ENCODE peak calls at places on chromosomes 5 and 9, in ten cellular contexts. B, J, O, I, M, G, E, L, Z and Y are unnamed samples.

GRCh38 chr5:4480528-4481404 is 659.4 kb upstream of the ADAMTS16 start:
- DNase-seq in M (no peak), Z (peak; percentile 13), I (no peak), O (no peak), B (no peak), J (no peak), L (no peak), G (no peak), E (no peak), Y (no peak)

GRCh38 chr9:113568481-113569321 is 105.2 kb downstream of the RGS3 start:
- DNase-seq in O (peak; percentile 37), B (no peak), Z (no peak), I (peak; percentile 65), E (no peak), J (no peak), L (no peak), M (no peak), G (no peak), Y (no peak)

GRCh38 chr9:32423371-32423770 is 38.9 kb downstream of the ACO1 start:
- DNase-seq in E (no peak), M (no peak), J (no peak), G (peak; percentile 69), B (no peak), I (no peak), L (no peak), Z (no peak), O (no peak), Y (no peak)

GRCh38 chr5:176497852-176498251 is 39.4 kb downstream of the RNF44 start:
- DNase-seq in I (no peak), B (no peak), G (peak; percentile 39), M (no peak), O (no peak), L (no peak), J (no peak), E (no peak), Z (no peak), Y (no peak)

GRCh38 chr5:124651663-124652513 is 94.6 kb downstream of the ZNF608 start:
- DNase-seq in M (peak; percentile 92), Z (peak; percentile 89), G (no peak), L (peak; percentile 79), B (peak; percentile 71), J (no peak), O (peak; percentile 85), I (peak; percentile 81), E (peak; percentile 79), Y (peak; percentile 86)

GRCh38 chr5:157624144-157624543 is 28.1 kb downstream of the SOX30 start:
- DNase-seq in O (no peak), I (no peak), E (no peak), M (no peak), B (no peak), J (no peak), G (no peak), Z (no peak), L (no peak), Y (no peak)

GRCh38 chr9:129235931-129236331 is 57.9 kb upstream of the IER5L start:
- DNase-seq in E (no peak), M (peak; percentile 72), J (no peak), L (no peak), Z (no peak), G (no peak), I (no peak), O (peak; percentile 23), B (no peak), Y (no peak)

GRCh38 chr9:114006931-114007691 is 71.0 kb downstream of the AMBP start:
- DNase-seq in Z (no peak), M (no peak), G (no peak), B (no peak), J (no peak), E (no peak), L (peak; percentile 21), O (no peak), I (peak; percentile 3), Y (no peak)

GRCh38 chr9:27412963-27413362 is 111.1 kb upstream of the IFNK start:
- DNase-seq in M (no peak), I (no peak), Z (no peak), L (no peak), B (no peak), G (no peak), J (no peak), O (no peak), E (no peak), Y (no peak)

GRCh38 chr5:36704131-36704530 is 97.7 kb downstream of the SLC1A3 start:
- DNase-seq in O (no peak), G (no peak), L (no peak), J (no peak), E (no peak), B (no peak), Z (peak; percentile 79), I (no peak), M (no peak), Y (no peak)

GRCh38 chr9:84785766-84786547 is 116.4 kb downstream of the NTRK2 start:
- DNase-seq in L (no peak), O (no peak), J (no peak), Z (no peak), G (no peak), E (no peak), B (no peak), M (no peak), I (no peak), Y (no peak)
- TF ChIP-seq CTCF in L (no peak), O (no peak), J (no peak), Z (no peak), G (no peak), E (no peak), B (no peak), M (no peak), I (no peak), Y (peak; percentile 8)

GRCh38 chr9:12666813-12667212 is 26.4 kb upstream of the TYRP1 start:
- DNase-seq in M (no peak), L (no peak), G (no peak), O (no peak), J (no peak), I (no peak), B (no peak), Z (peak; percentile 5), E (no peak), Y (no peak)
- TF ChIP-seq CTCF in M (peak; percentile 45), L (no peak), G (peak; percentile 45), O (no peak), J (peak; percentile 23), I (peak; percentile 34), B (no peak), Z (peak; percentile 35), E (peak; percentile 20), Y (no peak)

DNA sequence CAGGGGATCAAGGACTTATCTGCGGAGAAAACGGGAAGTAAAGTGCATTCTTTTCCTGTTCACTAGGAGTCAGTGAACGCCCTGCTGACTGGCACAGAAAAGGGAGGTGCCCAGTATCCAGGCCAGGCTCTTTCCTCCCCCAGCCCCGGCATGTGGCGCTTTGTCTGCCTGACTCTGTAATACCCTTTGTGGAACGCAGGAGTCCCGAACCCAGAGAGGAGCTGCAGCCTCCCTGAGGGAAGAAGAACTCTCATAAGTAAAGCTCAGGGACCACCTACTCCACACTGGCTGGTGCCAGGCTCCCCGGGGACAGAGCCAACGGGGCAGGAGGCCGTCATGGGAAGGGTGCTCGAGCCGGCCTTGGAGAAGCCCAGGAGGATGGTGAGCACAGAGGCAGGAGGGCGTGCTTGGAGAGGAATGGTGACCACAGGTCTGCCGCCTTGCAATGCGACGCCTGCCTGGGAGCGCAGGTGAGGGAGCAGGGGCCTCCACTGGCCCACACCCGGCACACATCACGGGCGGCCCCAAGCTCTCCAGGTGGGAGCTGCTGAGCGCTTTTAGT is 31.5 kb downstream of the VAV2 start:
- DNase-seq in B (no peak), Z (no peak), M (peak; percentile 70), L (peak; percentile 54), E (no peak), J (no peak), G (no peak), O (peak; percentile 18), I (no peak), Y (peak; percentile 16)
- TF ChIP-seq CTCF in B (no peak), Z (no peak), M (no peak), L (no peak), E (no peak), J (no peak), G (no peak), O (no peak), I (no peak), Y (no peak)

DNA sequence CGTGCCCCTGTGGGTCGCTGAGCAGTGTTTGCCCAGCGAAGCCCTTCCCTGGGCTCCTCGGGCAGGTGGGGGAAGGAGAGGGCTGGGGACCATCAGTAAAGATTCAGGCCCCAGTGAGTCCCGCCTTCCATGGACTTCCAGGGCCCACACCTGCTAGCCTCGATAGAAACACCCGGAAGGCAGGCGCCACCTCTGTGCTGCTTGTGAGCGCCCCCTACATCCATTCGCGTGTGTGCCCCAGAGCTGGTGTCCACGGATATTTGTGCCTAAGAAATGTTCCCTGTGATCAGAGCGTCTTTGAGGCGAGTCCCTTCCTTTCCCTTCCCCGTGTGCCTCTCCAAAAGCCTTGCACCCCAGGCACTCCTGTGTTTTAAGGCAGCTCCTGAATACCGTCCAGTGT is 101.2 kb downstream of the COL5A1 start:
- DNase-seq in Z (no peak), L (no peak), B (no peak), G (no peak), J (no peak), O (no peak), I (no peak), E (no peak), M (no peak), Y (no peak)
- TF ChIP-seq CTCF in Z (no peak), L (no peak), B (no peak), G (peak; percentile 47), J (peak; percentile 17), O (no peak), I (no peak), E (no peak), M (peak; percentile 52), Y (no peak)

DNA sequence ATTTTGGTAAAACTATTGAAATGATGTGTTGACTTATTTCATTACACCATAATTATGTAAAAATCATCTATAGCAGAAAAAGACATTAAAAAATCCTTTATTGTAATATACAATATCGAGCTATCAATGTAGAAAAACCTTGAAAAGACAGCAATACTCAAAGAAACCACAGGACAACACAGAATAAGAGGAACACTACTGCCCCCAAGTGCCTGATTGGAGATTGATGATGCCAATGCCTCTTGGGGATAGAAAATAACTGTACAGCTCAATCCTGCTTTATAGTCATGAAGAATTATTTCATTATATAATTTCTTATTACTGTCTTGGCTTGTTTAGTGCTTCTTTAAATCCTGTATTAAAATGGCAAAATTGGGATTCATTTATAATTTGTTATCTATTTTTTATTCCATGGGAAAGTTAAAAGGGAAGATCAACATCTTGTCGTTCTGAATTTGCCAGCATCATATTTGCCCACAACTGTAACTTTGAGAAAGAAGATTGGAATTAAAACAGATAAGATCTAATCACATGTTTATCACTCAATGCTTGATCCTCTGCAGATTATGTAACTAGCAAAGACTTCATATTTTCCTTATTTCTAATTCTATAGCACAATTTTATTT is 337.5 kb downstream of the CDH9 start:
- DNase-seq in M (no peak), E (peak; percentile 47), Z (peak; percentile 52), B (peak; percentile 13), O (no peak), J (no peak), I (peak; percentile 57), L (no peak), G (peak; percentile 2), Y (peak; percentile 45)
- TF ChIP-seq CTCF in M (peak; percentile 63), E (peak; percentile 50), Z (no peak), B (peak; percentile 41), O (no peak), J (no peak), I (peak; percentile 65), L (no peak), G (peak; percentile 57), Y (peak; percentile 63)

GRCh38 chr5:178150977-178151734 is 2.5 kb downstream of the NHP2 start:
- DNase-seq in B (no peak), J (no peak), I (peak; percentile 31), M (no peak), G (no peak), E (no peak), O (no peak), L (no peak), Z (no peak), Y (no peak)
- TF ChIP-seq CTCF in B (no peak), J (no peak), I (peak; percentile 47), M (peak; percentile 33), G (peak; percentile 27), E (no peak), O (no peak), L (no peak), Z (no peak), Y (no peak)